ENCODE peak calls at places on chromosome 1, in four cellular contexts. U, C, N and B are unnamed samples.

GRCh38 chr1:216215169-216215568 is 208.1 kb downstream of the USH2A start:
- DNase-seq in U (no peak), C (no peak), N (no peak), B (no peak)

GRCh38 chr1:67560580-67561285 is 124.3 kb upstream of the GADD45A start:
- DNase-seq in U (no peak), C (no peak), N (no peak), B (no peak)

GRCh38 chr1:32273389-32274208 is 18.3 kb upstream of the HDAC1 start:
- DNase-seq in U (no peak), C (peak; percentile 76), N (no peak), B (no peak)

GRCh38 chr1:197465528-197466205 is 197.6 kb downstream of the CRB1 start:
- DNase-seq in U (no peak), C (no peak), N (no peak), B (no peak)

GRCh38 chr1:165069829-165070228 is 286.7 kb downstream of the LMX1A start:
- DNase-seq in U (no peak), C (no peak), N (no peak), B (no peak)

GRCh38 chr1:46522184-46522968 is 29.1 kb downstream of the KNCN start:
- DNase-seq in U (peak; percentile 68), C (no peak), N (no peak), B (no peak)

GRCh38 chr1:229402993-229403392 is 30.9 kb downstream of the ACTA1 start:
- DNase-seq in U (no peak), C (no peak), N (no peak), B (no peak)

GRCh38 chr1:75130865-75131592 is 3.2 kb upstream of the LHX8 start:
- DNase-seq in U (no peak), C (no peak), N (peak; percentile 47), B (no peak)

GRCh38 chr1:160904783-160905616 is 20.0 kb upstream of the ITLN1 start:
- DNase-seq in U (no peak), C (no peak), N (peak; percentile 32), B (no peak)

GRCh38 chr1:13799502-13800283 is 99.7 kb downstream of the PRDM2 start:
- DNase-seq in U (no peak), C (no peak), N (no peak), B (no peak)

GRCh38 chr1:179337343-179337742 is 28.4 kb upstream of the AXDND1 start:
- DNase-seq in U (no peak), C (no peak), N (no peak), B (no peak)

GRCh38 chr1:112626193-112626592 is 6.6 kb downstream of the CAPZA1 start:
- DNase-seq in U (no peak), C (no peak), N (no peak), B (no peak)

GRCh38 chr1:180229483-180230415 is at the start of gene LHX4:
- DNase-seq in U (no peak), C (no peak), N (peak; percentile 59), B (no peak)

GRCh38 chr1:53461329-53462044 is 2.3 kb downstream of the DMRTB1 start:
- DNase-seq in U (no peak), C (no peak), N (no peak), B (peak; percentile 67)

GRCh38 chr1:31627301-31627929 is 9.9 kb downstream of the HCRTR1 start:
- DNase-seq in U (peak; percentile 72), C (no peak), N (no peak), B (no peak)

GRCh38 chr1:67601539-67601938 is 83.5 kb upstream of the GADD45A start:
- DNase-seq in U (no peak), C (no peak), N (peak; percentile 55), B (peak; percentile 31)

GRCh38 chr1:5725406-5725805 is 266.8 kb downstream of the NPHP4 start:
- DNase-seq in U (no peak), C (no peak), N (no peak), B (no peak)

GRCh38 chr1:27574871-27575831 is 28.8 kb downstream of the AHDC1 start:
- DNase-seq in U (peak; percentile 61), C (no peak), N (peak; percentile 90), B (no peak)

GRCh38 chr1:27878787-27879335 is 6.5 kb downstream of the THEMIS2 start:
- DNase-seq in U (no peak), C (no peak), N (no peak), B (no peak)

GRCh38 chr1:154433161-154433681 is 28.1 kb downstream of the IL6R start:
- DNase-seq in U (no peak), C (no peak), N (no peak), B (no peak)

GRCh38 chr1:10862743-10863335 is 66.4 kb upstream of the CASZ1 start:
- DNase-seq in U (no peak), C (no peak), N (peak; percentile 40), B (no peak)

GRCh38 chr1:53112271-53112774 is 30.1 kb downstream of the SLC1A7 start:
- DNase-seq in U (no peak), C (no peak), N (no peak), B (no peak)

GRCh38 chr1:165717918-165718515 is 19.7 kb upstream of the ALDH9A1 start:
- DNase-seq in U (no peak), C (peak; percentile 12), N (peak; percentile 53), B (no peak)

DNA sequence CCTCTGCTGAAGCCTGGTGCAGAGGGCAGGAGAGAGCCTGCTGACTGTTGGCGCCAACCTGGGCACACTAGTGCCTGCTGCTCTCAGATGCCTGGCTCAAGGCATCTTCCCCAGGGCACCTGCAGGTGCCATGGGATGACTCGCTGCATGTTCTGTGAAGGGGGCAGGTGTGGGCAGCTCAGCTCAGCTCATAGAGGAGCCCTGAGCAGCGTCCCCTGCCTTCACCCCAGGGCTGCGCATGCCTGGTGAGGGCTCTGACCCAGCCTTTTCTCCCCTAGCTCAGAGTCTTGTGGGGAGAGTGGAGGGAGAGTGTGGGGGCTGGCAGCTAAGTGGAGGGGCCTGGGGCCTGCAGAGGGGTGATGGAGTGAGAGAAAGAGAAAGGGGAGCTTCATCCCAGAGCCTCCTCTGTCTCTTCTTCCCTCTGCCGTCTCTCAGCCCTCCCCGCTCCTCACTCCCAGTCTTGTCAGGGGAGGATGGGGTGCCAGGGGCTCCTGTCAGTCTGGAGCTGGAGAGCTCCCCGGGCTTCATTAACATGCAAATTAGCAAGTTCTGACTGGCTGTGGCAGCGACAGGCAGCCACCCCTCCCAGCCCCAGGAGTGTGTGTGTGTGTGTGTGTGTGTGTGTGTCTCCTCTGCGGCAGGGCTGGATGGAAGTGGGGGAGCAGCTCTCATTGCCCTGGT is 33.8 kb downstream of the FOXO6 start:
- DNase-seq in U (no peak), C (no peak), N (peak; percentile 88), B (no peak)
- TF ChIP-seq CTCF in U (no peak), C (no peak), N (no peak), B (no peak)

DNA sequence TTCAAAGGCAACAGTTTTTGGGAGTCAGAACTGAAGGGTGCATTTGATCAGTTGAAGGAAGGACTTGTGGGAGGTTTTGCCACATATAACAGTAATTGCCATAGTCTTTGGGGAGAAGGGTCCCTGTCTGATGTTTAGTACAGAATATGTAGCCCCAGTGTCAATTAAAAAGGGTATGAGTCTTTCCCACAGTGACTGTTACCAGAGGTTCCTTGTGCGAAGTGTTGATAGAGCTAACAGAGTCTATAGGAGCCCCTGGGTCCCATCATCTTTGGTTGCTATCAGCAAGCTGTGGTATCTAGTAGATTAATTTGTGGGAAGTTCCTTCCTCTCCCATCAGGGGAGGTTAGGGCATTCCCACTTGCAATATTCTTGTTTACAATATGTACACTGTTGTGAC is 329.2 kb downstream of the PTPRU start:
- DNase-seq in U (no peak), C (no peak), N (no peak), B (no peak)
- H3K9me3 ChIP-seq in U (peaks cover 8% of the 10 kb centered on the region), C (peaks cover 57% of the 10 kb centered on the region), N (no peaks in the 10 kb centered on the region), B (no peaks in the 10 kb centered on the region)

GRCh38 chr1:50106095-50106761 is 2.5 kb upstream of the ELAVL4 start:
- DNase-seq in U (no peak), C (no peak), N (no peak), B (no peak)

GRCh38 chr1:50108497-50109073 is at the start of gene ELAVL4:
- DNase-seq in U (no peak), C (no peak), N (no peak), B (no peak)

GRCh38 chr1:50110656-50111055 is 1.9 kb downstream of the ELAVL4 start:
- DNase-seq in U (no peak), C (no peak), N (no peak), B (no peak)

GRCh38 chr1:50110084-50110615 is 1.4 kb downstream of the ELAVL4 start:
- DNase-seq in U (no peak), C (no peak), N (no peak), B (no peak)

GRCh38 chr1:50109647-50110075 is 941 bp downstream of the ELAVL4 start:
- DNase-seq in U (no peak), C (no peak), N (no peak), B (no peak)
- H3K27me3 ChIP-seq in U (no peaks in the 10 kb centered on the region), C (peaks cover 57% of the 10 kb centered on the region), N (no peaks in the 10 kb centered on the region), B (no peaks in the 10 kb centered on the region)

DNA sequence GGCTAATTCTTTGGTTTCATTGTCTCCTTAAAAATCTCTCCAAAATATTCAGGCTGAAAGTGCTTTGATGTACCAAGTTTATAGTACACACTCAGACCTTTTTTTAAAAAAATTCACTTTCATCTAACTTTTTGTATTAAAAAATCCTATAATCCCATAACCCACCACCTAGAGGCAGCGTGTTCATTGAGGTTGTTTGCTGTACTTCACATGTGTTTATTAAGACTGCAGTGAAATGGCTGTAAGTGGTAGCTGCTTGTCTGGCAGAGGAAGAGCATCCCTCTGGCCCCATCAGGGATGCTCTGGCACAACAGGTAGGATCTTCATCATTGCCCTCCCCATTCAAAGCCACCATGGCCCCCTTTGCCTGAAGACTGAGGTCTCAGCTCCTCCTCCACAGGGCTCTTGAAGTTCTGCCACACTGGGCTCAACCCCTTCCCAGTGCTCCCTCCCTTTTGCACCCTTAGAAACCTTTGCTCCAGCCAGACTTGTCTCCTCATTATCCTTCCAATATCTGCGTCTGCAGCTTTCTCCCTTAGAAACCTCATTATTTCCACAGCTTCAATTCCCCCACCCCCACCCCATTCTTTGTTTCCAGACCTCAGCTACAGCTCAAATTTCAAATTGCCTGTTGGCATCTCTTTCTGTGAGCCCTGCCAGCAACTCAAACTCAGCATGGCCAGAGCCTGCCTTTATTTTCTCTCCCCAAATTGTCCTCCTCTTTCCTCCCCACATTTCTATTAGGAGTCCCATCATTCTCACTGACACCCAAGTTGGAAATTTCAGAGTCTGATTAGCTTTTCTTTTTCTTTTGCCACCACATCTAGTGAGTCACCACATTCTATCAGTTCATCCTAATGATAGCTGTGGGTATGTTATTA is 369.6 kb upstream of the USP24 start:
- DNase-seq in U (no peak), C (no peak), N (no peak), B (no peak)
- TF ChIP-seq CTCF in U (no peak), C (no peak), N (peak; percentile 18), B (no peak)

GRCh38 chr1:192238421-192238820 is 78.4 kb upstream of the RGS21 start:
- DNase-seq in U (no peak), C (no peak), N (no peak), B (no peak)

GRCh38 chr1:192243721-192244120 is 73.1 kb upstream of the RGS21 start:
- DNase-seq in U (no peak), C (no peak), N (no peak), B (no peak)
- H3K9me3 ChIP-seq in U (no peaks in the 10 kb centered on the region), C (no peaks in the 10 kb centered on the region), N (no peaks in the 10 kb centered on the region), B (no peaks in the 10 kb centered on the region)